ENCODE peak calls at places on chromosome 17, in six cellular contexts. E is D341Med; B is HL-60; Y is ureter; I is central memory CD4-positive, alpha-beta T cell; W is stimulated activated CD8-positive, alpha-beta memory T cell treated with anti-CD3 and anti-CD28 coated beads, Interleukin-12 subunit alpha, Interleukin-12 subunit beta, amount 100 ng/mL, for 1 hour. H is an unnamed sample.

GRCh38 chr17:49872776-49873377 is 25.0 kb upstream of the TAC4 start:
- DNase-seq in I (no peak), Y (no peak), W (no peak), E (no peak), B (no peak), H (no peak)

GRCh38 chr17:34527908-34528470 is 51.4 kb upstream of the TMEM132E start:
- DNase-seq in B (no peak), I (no peak), E (no peak), W (no peak), Y (no peak), H (no peak)

GRCh38 chr17:28101919-28102318 is 59.4 kb downstream of the NLK start:
- DNase-seq in B (no peak), Y (no peak), W (no peak), E (no peak), I (no peak), H (no peak)

GRCh38 chr17:67285360-67285759 is 40.4 kb upstream of the HELZ start:
- DNase-seq in Y (no peak), B (no peak), I (no peak), W (no peak), E (no peak), H (no peak)

GRCh38 chr17:8248751-8249607 is at the start of gene PFAS:
- DNase-seq in W (peak), Y (peak), B (peak), I (peak), E (peak), H (peak)

GRCh38 chr17:70808596-70808995 is 639.3 kb downstream of the KCNJ2 start:
- DNase-seq in E (peak), I (no peak), Y (no peak), W (no peak), B (no peak), H (no peak)

GRCh38 chr17:65028537-65028843 is 28.1 kb downstream of the GNA13 start:
- DNase-seq in B (no peak), W (no peak), Y (no peak), E (no peak), I (no peak), H (no peak)

GRCh38 chr17:43018008-43018853 is 4.0 kb downstream of the VAT1 start:
- DNase-seq in I (peak), E (peak), W (no peak), Y (no peak), B (peak), H (no peak)

GRCh38 chr17:47120521-47121095 is 68.5 kb downstream of the CDC27 start:
- DNase-seq in E (no peak), W (no peak), B (no peak), I (no peak), Y (no peak), H (no peak)

GRCh38 chr17:78147315-78147998 is 1.3 kb downstream of the C17orf99 start:
- DNase-seq in E (no peak), B (peak), W (no peak), I (no peak), Y (no peak), H (no peak)

GRCh38 chr17:34416116-34416515 is 53.1 kb upstream of the CCL1 start:
- DNase-seq in W (no peak), E (no peak), I (no peak), Y (no peak), B (no peak), H (no peak)

GRCh38 chr17:6712854-6713129 is 377 bp downstream of the SLC13A5 start:
- DNase-seq in Y (no peak), I (no peak), B (no peak), W (no peak), E (no peak), H (no peak)

GRCh38 chr17:57782051-57782490 is 37.0 kb upstream of the CCDC182 start:
- DNase-seq in W (no peak), B (peak), Y (no peak), E (no peak), I (no peak), H (no peak)

GRCh38 chr17:30449480-30449879 is 27.7 kb upstream of the GOSR1 start:
- DNase-seq in I (no peak), B (no peak), E (no peak), Y (peak), W (no peak), H (no peak)

GRCh38 chr17:1568950-1569810 is 6.6 kb upstream of the PITPNA start:
- DNase-seq in W (no peak), Y (no peak), E (no peak), I (no peak), B (no peak), H (no peak)

GRCh38 chr17:6303664-6304063 is 131.3 kb downstream of the AIPL1 start:
- DNase-seq in I (no peak), E (no peak), W (no peak), B (no peak), Y (no peak), H (peak)

GRCh38 chr17:78879679-78880186 is 23.3 kb downstream of the CEP295NL start:
- DNase-seq in Y (peak), E (no peak), B (peak), W (no peak), I (peak), H (peak)

GRCh38 chr17:55157165-55157564 is 107.6 kb upstream of the HLF start:
- DNase-seq in B (no peak), I (no peak), Y (no peak), E (no peak), W (no peak), H (peak)

GRCh38 chr17:40068129-40068581 is 5.4 kb downstream of the THRA start:
- DNase-seq in Y (no peak), I (no peak), W (no peak), E (no peak), B (no peak), H (peak)

GRCh38 chr17:79332011-79332410 is 257.4 kb downstream of the ENGASE start:
- DNase-seq in B (no peak), W (no peak), I (no peak), Y (no peak), E (no peak), H (no peak)

GRCh38 chr17:65886240-65886639 is 305.7 kb downstream of the CEP112 start:
- DNase-seq in E (no peak), I (no peak), B (no peak), Y (no peak), W (no peak), H (no peak)

GRCh38 chr17:1906622-1907021 is 76.8 kb downstream of the RPA1 start:
- DNase-seq in B (no peak), W (no peak), I (no peak), E (no peak), Y (no peak), H (no peak)

GRCh38 chr17:32693135-32693897 is 183.6 kb downstream of the MYO1D start:
- DNase-seq in W (no peak), Y (no peak), E (no peak), B (no peak), I (no peak), H (no peak)

GRCh38 chr17:81638683-81639082 is 1.7 kb downstream of the TSPAN10 start:
- DNase-seq in I (no peak), E (no peak), B (no peak), W (no peak), Y (no peak), H (no peak)

GRCh38 chr17:43766413-43767052 is 7.9 kb upstream of the SOST start:
- DNase-seq in W (peak), B (no peak), I (no peak), E (peak), Y (no peak), H (no peak)

GRCh38 chr17:77830816-77831490 is 127.5 kb upstream of the TNRC6C start:
- DNase-seq in W (no peak), I (no peak), E (no peak), Y (no peak), B (no peak), H (no peak)

GRCh38 chr17:57356153-57356721 is 99.9 kb downstream of the MSI2 start:
- DNase-seq in E (no peak), W (no peak), I (no peak), Y (no peak), B (no peak), H (no peak)

GRCh38 chr17:956905-957304 is 22.7 kb downstream of the NXN start:
- DNase-seq in I (no peak), Y (no peak), B (no peak), E (no peak), W (no peak), H (no peak)

GRCh38 chr17:9204623-9205329 is 183.5 kb downstream of the NTN1 start:
- DNase-seq in Y (no peak), W (no peak), I (no peak), E (no peak), B (no peak), H (no peak)

GRCh38 chr17:58183514-58183913 is 9.0 kb upstream of the EPX start:
- DNase-seq in I (no peak), Y (no peak), W (no peak), B (no peak), E (no peak), H (no peak)

GRCh38 chr17:79160980-79161621 is 86.5 kb downstream of the ENGASE start:
- DNase-seq in Y (no peak), I (peak), W (no peak), B (peak), E (no peak), H (no peak)

GRCh38 chr17:8792646-8793045 is 6.5 kb downstream of the MFSD6L start:
- DNase-seq in Y (no peak), B (no peak), E (no peak), I (no peak), W (no peak), H (no peak)

GRCh38 chr17:35740216-35740615 is 8.8 kb downstream of the RASL10B start:
- DNase-seq in B (no peak), Y (no peak), W (no peak), I (no peak), E (no peak), H (no peak)

GRCh38 chr17:58336456-58337094 is 8.0 kb upstream of the TSPOAP1 start:
- DNase-seq in B (peak), E (no peak), W (no peak), I (no peak), Y (no peak), H (no peak)

H was measured in renal cortical epithelial cell.